ENCODE peak calls at places on chromosome 2, in seven cellular contexts. Q is PC-9, X is WERI-Rb-1, T is NCI-H2107, C is OCI-LY7, U is GM04504, H is Ammon's horn. G is an unnamed sample.

GRCh38 chr2:152241956-152242355 is 66.4 kb upstream of the STAM2 start:
- DNase-seq in Q (no peak), T (no peak), X (no peak), H (no peak), U (no peak), C (no peak), G (no peak)

GRCh38 chr2:21047161-21048009 is 3.5 kb upstream of the APOB start:
- DNase-seq in U (no peak), Q (no peak), H (no peak), T (no peak), C (no peak), X (no peak), G (no peak)

GRCh38 chr2:43340066-43340465 is 113.7 kb upstream of the ZFP36L2 start:
- DNase-seq in C (no peak), Q (no peak), U (peak), T (no peak), H (no peak), X (no peak), G (no peak)

GRCh38 chr2:191038241-191038725 is 24.3 kb upstream of the STAT1 start:
- DNase-seq in Q (no peak), T (no peak), H (no peak), C (no peak), X (no peak), U (peak), G (no peak)

GRCh38 chr2:187470698-187471097 is 22.6 kb upstream of the CALCRL start:
- DNase-seq in C (no peak), H (no peak), Q (no peak), U (no peak), T (no peak), X (no peak), G (no peak)

GRCh38 chr2:181319291-181319690 is 137.9 kb upstream of the ITGA4 start:
- DNase-seq in Q (no peak), C (no peak), X (no peak), T (no peak), H (no peak), U (no peak), G (peak)

GRCh38 chr2:224165901-224166319 is 126.8 kb upstream of the SERPINE2 start:
- DNase-seq in T (no peak), U (peak), H (no peak), Q (no peak), C (no peak), X (no peak), G (no peak)

GRCh38 chr2:86015006-86015405 is 90.7 kb downstream of the POLR1A start:
- DNase-seq in H (no peak), T (no peak), U (no peak), Q (no peak), X (no peak), C (no peak), G (no peak)